ENCODE peak calls at places on chromosomes 5 and 9, in five cellular contexts. One of them, this sample, is unnamed.

GRCh38 chr5:179451813-179452196 is 98.5 kb upstream of the RUFY1 start:
- DNase-seq in prostate gland: no peak
- DNase-seq in SK-N-SH: no peak
- DNase-seq in tibial nerve: no peak
- DNase-seq in body of pancreas: no peak
- DNase-seq in this sample: no peak

GRCh38 chr5:58064799-58065198 is 395.1 kb downstream of the PLK2 start:
- DNase-seq in body of pancreas: no peak
- DNase-seq in prostate gland: no peak
- DNase-seq in SK-N-SH: no peak
- DNase-seq in tibial nerve: no peak
- DNase-seq in this sample: no peak

GRCh38 chr9:133943781-133944745 is 48.1 kb downstream of the VAV2 start:
- DNase-seq in body of pancreas: peak; percentile 8
- DNase-seq in SK-N-SH: peak; percentile 92
- DNase-seq in tibial nerve: no peak
- DNase-seq in prostate gland: no peak
- DNase-seq in this sample: peak; percentile 72

GRCh38 chr5:89097103-89097502 is 214.1 kb upstream of the MEF2C start:
- DNase-seq in SK-N-SH: no peak
- DNase-seq in tibial nerve: no peak
- DNase-seq in prostate gland: no peak
- DNase-seq in body of pancreas: no peak
- DNase-seq in this sample: no peak

GRCh38 chr5:154713615-154714125 is 41.5 kb upstream of the LARP1 start:
- DNase-seq in body of pancreas: peak; percentile 32
- DNase-seq in prostate gland: no peak
- DNase-seq in tibial nerve: no peak
- DNase-seq in SK-N-SH: no peak
- DNase-seq in this sample: no peak

GRCh38 chr9:128340691-128341434 is 536 bp downstream of the SLC27A4 start:
- DNase-seq in SK-N-SH: peak; percentile 69
- DNase-seq in tibial nerve: no peak
- DNase-seq in body of pancreas: peak; percentile 14
- DNase-seq in prostate gland: no peak
- DNase-seq in this sample: no peak

GRCh38 chr9:94950040-94950732 is 223.7 kb downstream of the AOPEP start:
- DNase-seq in tibial nerve: no peak
- DNase-seq in body of pancreas: peak; percentile 57
- DNase-seq in prostate gland: no peak
- DNase-seq in SK-N-SH: no peak
- DNase-seq in this sample: no peak

GRCh38 chr9:71249729-71250317 is 128.4 kb upstream of the TRPM3 start:
- DNase-seq in tibial nerve: peak; percentile 28
- DNase-seq in prostate gland: peak; percentile 31
- DNase-seq in body of pancreas: no peak
- DNase-seq in SK-N-SH: peak; percentile 33
- DNase-seq in this sample: no peak

GRCh38 chr5:149800563-149801103 is 70.5 kb downstream of the PPARGC1B start:
- DNase-seq in tibial nerve: no peak
- DNase-seq in prostate gland: no peak
- DNase-seq in SK-N-SH: no peak
- DNase-seq in body of pancreas: no peak
- DNase-seq in this sample: peak; percentile 24

GRCh38 chr9:1598270-1598669 is 416.9 kb upstream of the SMARCA2 start:
- DNase-seq in SK-N-SH: no peak
- DNase-seq in body of pancreas: no peak
- DNase-seq in prostate gland: no peak
- DNase-seq in tibial nerve: no peak
- DNase-seq in this sample: no peak
- H3K9me3 ChIP-seq in SK-N-SH: no peaks in the 10 kb centered on the region
- H3K9me3 ChIP-seq in body of pancreas: no peaks in the 10 kb centered on the region
- H3K9me3 ChIP-seq in prostate gland: no peaks in the 10 kb centered on the region
- H3K9me3 ChIP-seq in tibial nerve: no peaks in the 10 kb centered on the region
- H3K9me3 ChIP-seq in this sample: no peaks in the 10 kb centered on the region

GRCh38 chr5:52427615-52428014 is 360.1 kb upstream of the ITGA1 start:
- DNase-seq in SK-N-SH: no peak
- DNase-seq in tibial nerve: no peak
- DNase-seq in body of pancreas: no peak
- DNase-seq in prostate gland: no peak
- DNase-seq in this sample: no peak
- H3K9me3 ChIP-seq in SK-N-SH: no peaks in the 10 kb centered on the region
- H3K9me3 ChIP-seq in tibial nerve: no peaks in the 10 kb centered on the region
- H3K9me3 ChIP-seq in body of pancreas: no peaks in the 10 kb centered on the region
- H3K9me3 ChIP-seq in prostate gland: no peaks in the 10 kb centered on the region
- H3K9me3 ChIP-seq in this sample: peaks cover 2% of the 10 kb centered on the region

DNA sequence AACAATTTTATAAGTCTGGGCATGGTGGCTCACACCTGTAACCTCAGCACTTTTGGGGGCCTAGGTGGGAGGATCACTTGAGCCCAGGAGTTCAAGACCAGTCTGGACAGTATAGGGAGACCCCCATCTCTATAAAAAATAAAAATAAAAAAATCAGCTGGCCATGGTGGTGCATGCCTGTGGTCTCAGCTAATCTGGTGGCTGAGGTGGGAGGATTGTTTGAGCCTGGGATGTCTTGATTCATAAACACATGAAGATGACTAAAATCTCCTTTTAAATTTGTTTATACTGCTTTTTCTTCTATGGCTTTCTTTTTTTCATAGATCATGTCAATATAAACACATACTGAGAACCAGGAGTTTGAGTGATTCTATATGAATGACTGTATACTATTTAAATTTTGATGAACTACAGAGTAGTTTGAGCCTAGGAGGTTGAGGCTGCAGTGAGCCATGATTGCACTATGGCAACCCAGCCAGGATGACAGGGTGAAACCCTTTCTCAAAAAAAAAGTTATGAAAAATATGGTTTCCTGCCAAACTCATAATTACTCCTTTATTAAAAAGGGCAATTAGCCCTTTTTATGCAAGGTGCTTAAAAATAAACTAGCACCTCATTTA is 14.2 kb downstream of the RIC1 start:
- DNase-seq in SK-N-SH: no peak
- DNase-seq in tibial nerve: no peak
- DNase-seq in prostate gland: no peak
- DNase-seq in body of pancreas: no peak
- DNase-seq in this sample: no peak
- H3K9me3 ChIP-seq in SK-N-SH: peaks cover 15% of the 10 kb centered on the region
- H3K9me3 ChIP-seq in tibial nerve: peaks cover 31% of the 10 kb centered on the region
- H3K9me3 ChIP-seq in prostate gland: no peaks in the 10 kb centered on the region
- H3K9me3 ChIP-seq in body of pancreas: no peaks in the 10 kb centered on the region
- H3K9me3 ChIP-seq in this sample: no peaks in the 10 kb centered on the region

GRCh38 chr9:112288029-112288428 is 45.4 kb downstream of the PTBP3 start:
- DNase-seq in prostate gland: no peak
- DNase-seq in SK-N-SH: no peak
- DNase-seq in tibial nerve: no peak
- DNase-seq in body of pancreas: no peak
- DNase-seq in this sample: no peak
- H3K9me3 ChIP-seq in prostate gland: no peaks in the 10 kb centered on the region
- H3K9me3 ChIP-seq in SK-N-SH: no peaks in the 10 kb centered on the region
- H3K9me3 ChIP-seq in tibial nerve: peaks cover 11% of the 10 kb centered on the region
- H3K9me3 ChIP-seq in body of pancreas: peaks cover 13% of the 10 kb centered on the region
- H3K9me3 ChIP-seq in this sample: no peaks in the 10 kb centered on the region

DNA sequence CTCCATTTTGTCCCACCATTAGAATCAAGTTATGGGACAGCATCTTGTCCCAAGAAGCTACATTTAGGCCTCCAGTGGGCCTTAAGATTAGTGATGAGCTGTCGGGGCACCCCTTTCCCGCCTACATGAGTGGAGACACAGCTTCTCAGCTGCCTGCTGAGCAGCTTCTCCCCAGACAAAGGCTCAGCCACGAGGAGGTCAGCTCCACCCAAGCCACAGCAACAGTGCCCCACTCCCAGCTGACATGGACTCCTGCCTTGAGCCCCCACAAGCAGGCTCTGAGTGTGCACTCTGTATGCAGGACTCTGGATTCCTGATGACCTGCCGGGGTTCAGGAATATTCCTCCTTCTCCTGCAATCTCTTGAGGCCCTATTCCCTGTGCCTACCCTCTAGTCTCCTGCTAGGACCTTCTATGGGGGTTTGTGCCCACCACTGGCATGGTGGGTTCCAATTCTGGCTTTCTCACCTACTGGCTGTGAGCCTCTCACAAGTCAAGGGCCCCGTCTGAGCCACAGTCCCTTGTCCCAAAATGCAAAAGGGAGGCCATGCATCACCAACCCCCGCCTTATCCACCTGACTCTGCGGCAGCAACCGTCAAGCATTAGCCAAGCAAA is 269.3 kb downstream of the MED10 start:
- DNase-seq in SK-N-SH: no peak
- DNase-seq in prostate gland: no peak
- DNase-seq in tibial nerve: no peak
- DNase-seq in body of pancreas: no peak
- DNase-seq in this sample: no peak
- H3K9me3 ChIP-seq in SK-N-SH: no peaks in the 10 kb centered on the region
- H3K9me3 ChIP-seq in prostate gland: no peaks in the 10 kb centered on the region
- H3K9me3 ChIP-seq in tibial nerve: no peaks in the 10 kb centered on the region
- H3K9me3 ChIP-seq in body of pancreas: no peaks in the 10 kb centered on the region
- H3K9me3 ChIP-seq in this sample: no peaks in the 10 kb centered on the region

DNA sequence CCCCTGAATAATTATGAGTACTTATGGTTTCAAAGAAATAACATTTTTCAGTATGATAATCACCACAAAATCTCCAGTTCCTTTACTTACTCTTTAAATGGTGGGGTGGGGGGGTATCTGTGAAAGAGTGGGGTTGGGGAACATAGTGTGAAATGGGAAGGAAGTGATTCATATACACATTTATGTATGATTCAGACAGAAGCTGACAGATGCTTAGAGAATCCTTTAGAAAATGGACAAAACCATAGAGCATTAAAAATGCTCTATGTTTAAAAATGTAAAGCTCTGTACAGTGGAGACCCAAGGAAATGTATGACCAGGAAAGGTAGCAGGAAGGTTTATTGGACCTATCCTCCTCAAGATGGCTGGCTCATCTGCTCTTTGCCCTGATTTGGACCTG is 267.5 kb upstream of the GRIA1 start:
- DNase-seq in prostate gland: no peak
- DNase-seq in SK-N-SH: no peak
- DNase-seq in body of pancreas: no peak
- DNase-seq in tibial nerve: no peak
- DNase-seq in this sample: no peak
- H3K9me3 ChIP-seq in prostate gland: no peaks in the 10 kb centered on the region
- H3K9me3 ChIP-seq in SK-N-SH: no peaks in the 10 kb centered on the region
- H3K9me3 ChIP-seq in body of pancreas: no peaks in the 10 kb centered on the region
- H3K9me3 ChIP-seq in tibial nerve: peaks cover 8% of the 10 kb centered on the region
- H3K9me3 ChIP-seq in this sample: no peaks in the 10 kb centered on the region

GRCh38 chr5:143347698-143348344 is 55.7 kb downstream of the NR3C1 start:
- DNase-seq in tibial nerve: no peak
- DNase-seq in prostate gland: no peak
- DNase-seq in SK-N-SH: no peak
- DNase-seq in body of pancreas: no peak
- DNase-seq in this sample: no peak
- H3K9me3 ChIP-seq in tibial nerve: no peaks in the 10 kb centered on the region
- H3K9me3 ChIP-seq in prostate gland: no peaks in the 10 kb centered on the region
- H3K9me3 ChIP-seq in SK-N-SH: no peaks in the 10 kb centered on the region
- H3K9me3 ChIP-seq in body of pancreas: no peaks in the 10 kb centered on the region
- H3K9me3 ChIP-seq in this sample: no peaks in the 10 kb centered on the region

GRCh38 chr5:178368716-178369300 is 136.2 kb upstream of the PHYKPL start:
- DNase-seq in tibial nerve: no peak
- DNase-seq in body of pancreas: no peak
- DNase-seq in prostate gland: no peak
- DNase-seq in SK-N-SH: no peak
- DNase-seq in this sample: no peak
- H3K9me3 ChIP-seq in tibial nerve: peaks cover 14% of the 10 kb centered on the region
- H3K9me3 ChIP-seq in body of pancreas: no peaks in the 10 kb centered on the region
- H3K9me3 ChIP-seq in prostate gland: no peaks in the 10 kb centered on the region
- H3K9me3 ChIP-seq in SK-N-SH: no peaks in the 10 kb centered on the region
- H3K9me3 ChIP-seq in this sample: no peaks in the 10 kb centered on the region

DNA sequence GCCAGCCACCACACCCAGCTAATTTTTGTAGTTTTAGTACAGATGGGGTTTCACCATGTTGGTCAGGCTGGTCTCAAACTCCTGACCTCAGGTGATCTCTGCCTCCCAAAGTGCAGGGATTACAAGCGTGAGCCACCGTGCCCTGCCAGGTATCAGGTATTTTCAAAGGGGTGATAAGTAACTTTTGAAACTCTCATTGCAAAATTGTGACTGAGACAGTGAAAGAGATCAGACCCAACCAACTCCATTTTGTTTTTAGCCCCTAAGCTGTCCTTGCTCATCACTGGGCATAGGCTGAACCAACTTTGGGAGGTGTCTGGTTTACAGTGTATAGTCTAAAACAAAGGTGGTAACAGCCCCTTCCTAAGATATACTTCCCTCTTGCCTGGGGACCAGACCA is 29.3 kb downstream of the UNC13B start:
- DNase-seq in body of pancreas: no peak
- DNase-seq in tibial nerve: no peak
- DNase-seq in SK-N-SH: no peak
- DNase-seq in prostate gland: no peak
- DNase-seq in this sample: no peak
- H3K9me3 ChIP-seq in body of pancreas: peaks cover 18% of the 10 kb centered on the region
- H3K9me3 ChIP-seq in tibial nerve: peaks cover 24% of the 10 kb centered on the region
- H3K9me3 ChIP-seq in SK-N-SH: no peaks in the 10 kb centered on the region
- H3K9me3 ChIP-seq in prostate gland: no peaks in the 10 kb centered on the region
- H3K9me3 ChIP-seq in this sample: no peaks in the 10 kb centered on the region